ENCODE peak calls at places on chromosomes 2 and 18, in four cellular contexts. N is uterus, K is IMR-90, G is suprapubic skin. Y is an unnamed sample.

GRCh38 chr2:206275274-206276160 is 1.1 kb downstream of the ZDBF2 start:
- DNase-seq in K (peak; percentile 53), N (no peak), G (no peak), Y (peak; percentile 60)

GRCh38 chr2:209495855-209496585 is 72.2 kb downstream of the MAP2 start:
- DNase-seq in G (no peak), N (no peak), K (peak; percentile 98), Y (peak; percentile 16)

GRCh38 chr2:235418918-235419317 is 74.9 kb upstream of the AGAP1 start:
- DNase-seq in N (no peak), K (no peak), G (no peak), Y (no peak)

GRCh38 chr2:141020346-141020745 is 1110.5 kb downstream of the LRP1B start:
- DNase-seq in K (no peak), N (no peak), G (no peak), Y (no peak)

GRCh38 chr2:15730545-15731212 is 139.0 kb downstream of the DDX1 start:
- DNase-seq in N (peak; percentile 84), G (peak; percentile 86), K (peak; percentile 92), Y (peak; percentile 85)

GRCh38 chr2:114534728-114535084 is 92.3 kb downstream of the DPP10 start:
- DNase-seq in G (no peak), N (no peak), K (no peak), Y (no peak)

GRCh38 chr18:64403784-64404498 is 255.1 kb upstream of the LINC00305 start:
- DNase-seq in N (no peak), K (no peak), G (no peak), Y (no peak)

GRCh38 chr2:172232638-172233253 is 130.0 kb upstream of the DLX2 start:
- DNase-seq in K (peak; percentile 62), G (no peak), N (no peak), Y (no peak)

GRCh38 chr18:51149605-51150429 is 47.7 kb downstream of the MEX3C start:
- DNase-seq in K (peak; percentile 62), N (no peak), G (no peak), Y (peak; percentile 51)

GRCh38 chr2:230805353-230806017 is 59.3 kb upstream of the ITM2C start:
- DNase-seq in G (no peak), K (no peak), N (no peak), Y (no peak)

GRCh38 chr2:178811901-178812300 is 4.7 kb upstream of the TTN start:
- DNase-seq in N (no peak), K (no peak), G (no peak), Y (no peak)

GRCh38 chr2:162890690-162891311 is 52.2 kb upstream of the KCNH7 start:
- DNase-seq in N (no peak), G (no peak), K (peak; percentile 40), Y (peak; percentile 6)

GRCh38 chr2:68125821-68126220 is 31.9 kb upstream of the PNO1 start:
- DNase-seq in K (no peak), G (no peak), N (no peak), Y (no peak)

GRCh38 chr2:159128191-159128590 is 158.3 kb downstream of the WDSUB1 start:
- DNase-seq in G (no peak), K (no peak), N (no peak), Y (no peak)

GRCh38 chr2:84885111-84885510 is 4.2 kb upstream of the TRABD2A start:
- DNase-seq in K (no peak), N (no peak), G (no peak), Y (no peak)

GRCh38 chr2:239466046-239466754 is 65.4 kb upstream of the HDAC4 start:
- DNase-seq in G (peak; percentile 63), N (no peak), K (no peak), Y (no peak)

GRCh38 chr2:226796840-226797288 is 2.8 kb downstream of the IRS1 start:
- DNase-seq in G (peak; percentile 60), N (peak; percentile 75), K (peak; percentile 76), Y (no peak)

GRCh38 chr2:241888641-241889040 is 19.1 kb downstream of the RTP5 start:
- DNase-seq in N (no peak), G (no peak), K (no peak), Y (no peak)

GRCh38 chr2:42781204-42781603 is 11.2 kb downstream of the HAAO start:
- DNase-seq in G (no peak), K (no peak), N (no peak), Y (no peak)

GRCh38 chr2:181458881-181459280 is 1.7 kb downstream of the ITGA4 start:
- DNase-seq in K (no peak), N (no peak), G (no peak), Y (no peak)

GRCh38 chr18:59549797-59550516 is 147.3 kb downstream of the CCBE1 start:
- DNase-seq in G (no peak), K (no peak), N (no peak), Y (no peak)

GRCh38 chr2:55010149-55010591 is 40.1 kb downstream of the RTN4 start:
- DNase-seq in G (peak; percentile 70), N (no peak), K (peak; percentile 34), Y (no peak)

GRCh38 chr2:237864030-237864931 is 4.9 kb downstream of the RAMP1 start:
- DNase-seq in G (no peak), N (peak; percentile 76), K (no peak), Y (no peak)

GRCh38 chr2:212939777-212940531 is 211.5 kb downstream of the IKZF2 start:
- DNase-seq in N (no peak), K (no peak), G (no peak), Y (no peak)

GRCh38 chr2:69581774-69582581 is 61.6 kb downstream of the AAK1 start:
- DNase-seq in K (peak; percentile 58), N (no peak), G (no peak), Y (no peak)

GRCh38 chr2:38248246-38248645 is 128.8 kb downstream of the ATL2 start:
- DNase-seq in N (no peak), G (no peak), K (no peak), Y (no peak)

GRCh38 chr2:12652723-12653122 is 64.0 kb upstream of the TRIB2 start:
- DNase-seq in K (no peak), N (no peak), G (no peak), Y (no peak)

GRCh38 chr2:241894681-241895426 is 25.3 kb downstream of the RTP5 start:
- DNase-seq in N (peak; percentile 26), K (no peak), G (peak; percentile 62), Y (no peak)

GRCh38 chr18:51911582-51911981 is 428.4 kb upstream of the DCC start:
- DNase-seq in N (no peak), K (no peak), G (no peak), Y (no peak)

GRCh38 chr2:240329778-240330177 is 105.7 kb upstream of the GPC1 start:
- DNase-seq in G (no peak), N (no peak), K (no peak), Y (no peak)

GRCh38 chr2:162629499-162629898 is 209.1 kb downstream of the KCNH7 start:
- DNase-seq in G (no peak), K (no peak), N (no peak), Y (no peak)

GRCh38 chr2:178309541-178309940 is 115.2 kb downstream of the OSBPL6 start:
- DNase-seq in N (no peak), K (peak; percentile 30), G (no peak), Y (no peak)

GRCh38 chr2:170271340-170271739 is 93.4 kb downstream of the MYO3B start:
- DNase-seq in K (no peak), N (no peak), G (no peak), Y (no peak)

GRCh38 chr2:2729246-2729645 is 398.2 kb upstream of the MYT1L start:
- DNase-seq in G (no peak), N (no peak), K (no peak), Y (no peak)
- TF ChIP-seq POLR2A in G (no peak), N (no peak), K (no peak), Y (no peak)

DNA sequence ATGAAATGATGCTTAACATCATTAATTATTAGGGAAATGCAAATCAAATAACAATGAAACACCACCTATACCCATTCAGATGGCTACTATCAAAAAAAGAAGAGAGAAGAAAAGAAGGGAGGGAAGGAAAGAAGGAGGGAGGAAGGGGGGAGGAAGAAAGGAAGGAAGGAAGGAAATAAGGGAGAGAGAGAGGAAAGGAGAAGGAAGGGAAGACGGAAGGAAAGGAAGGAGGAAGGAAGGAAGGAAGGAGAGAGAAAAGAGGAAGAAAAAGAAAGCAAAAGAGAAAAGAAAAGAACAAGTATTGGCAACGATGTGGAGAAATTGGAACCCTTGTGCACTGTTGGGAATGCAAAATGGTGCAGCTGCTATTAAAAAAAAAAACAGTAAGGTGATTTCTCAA is 363.3 kb downstream of the TNS1 start:
- DNase-seq in N (no peak), K (no peak), G (no peak), Y (no peak)
- TF ChIP-seq POLR2A in N (no peak), K (no peak), G (no peak), Y (no peak)

DNA sequence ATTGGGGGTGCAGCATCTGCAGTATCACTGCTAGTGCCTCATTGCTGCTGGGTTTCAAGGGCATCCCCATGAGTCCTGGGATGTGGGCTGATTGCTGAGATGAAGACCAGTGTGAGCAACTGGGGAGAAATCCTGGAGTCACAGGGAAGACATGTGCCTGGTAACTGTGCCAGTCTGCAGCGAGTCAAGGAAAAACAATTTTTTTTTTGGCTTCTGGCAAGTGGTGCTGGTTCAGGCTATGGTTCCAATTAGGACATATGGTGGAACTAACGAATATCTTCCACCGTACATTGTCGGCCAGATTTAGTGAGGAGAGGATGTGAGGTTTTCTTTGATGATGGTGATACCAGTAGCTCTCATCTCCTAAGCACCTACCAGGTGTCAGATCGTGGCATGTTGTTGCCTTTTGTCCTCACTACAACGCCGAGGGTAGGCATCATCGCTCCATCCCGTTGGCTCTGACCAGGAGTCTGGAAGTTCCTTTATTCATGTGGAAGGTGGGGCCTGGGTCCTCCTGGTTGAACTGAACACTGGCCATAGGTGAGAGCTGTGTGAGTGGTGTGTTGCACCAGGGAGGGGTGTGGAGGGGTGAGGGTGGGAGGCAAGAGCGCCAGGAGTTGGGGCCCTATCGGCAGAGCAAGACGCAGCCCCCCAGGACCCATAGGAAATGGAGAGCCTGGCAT is 118.0 kb upstream of the HS6ST1 start:
- DNase-seq in K (no peak), N (peak; percentile 3), G (peak; percentile 9), Y (no peak)
- TF ChIP-seq POLR2A in K (no peak), N (no peak), G (no peak), Y (no peak)

GRCh38 chr18:74148543-74149070 is 284 bp downstream of the TIMM21 start:
- DNase-seq in N (no peak), G (no peak), K (no peak), Y (no peak)
- TF ChIP-seq POLR2A in N (no peak), G (no peak), K (no peak), Y (no peak)

GRCh38 chr2:3495956-3496355 is 23.4 kb downstream of the ADI1 start:
- DNase-seq in K (no peak), N (no peak), G (no peak), Y (no peak)
- TF ChIP-seq POLR2A in K (no peak), N (no peak), G (no peak), Y (no peak)

GRCh38 chr2:160432633-160433032 is 61.0 kb downstream of the RBMS1 start:
- DNase-seq in N (no peak), K (peak; percentile 87), G (no peak), Y (peak; percentile 44)
- TF ChIP-seq POLR2A in N (no peak), K (no peak), G (no peak), Y (no peak)